ENCODE peak calls at places on chromosomes 13 and 19, in six cellular contexts. F is IMR-90, N is heart left ventricle, U is testis, Z is uterus, B is A549. J is an unnamed sample.

GRCh38 chr13:36282818-36283432 is 14.7 kb downstream of the CCDC169 start:
- DNase-seq in F (peak; percentile 57), N (no peak), U (no peak), Z (no peak), B (peak; percentile 3), J (no peak)

GRCh38 chr19:32650671-32651070 is 24.3 kb downstream of the ANKRD27 start:
- DNase-seq in F (no peak), N (no peak), U (no peak), Z (no peak), B (no peak), J (no peak)

GRCh38 chr13:45086484-45086883 is 33.8 kb upstream of the GTF2F2 start:
- DNase-seq in F (peak; percentile 55), N (no peak), U (no peak), Z (no peak), B (no peak), J (no peak)

GRCh38 chr19:45402469-45403070 is 2.3 kb downstream of the PPP1R13L start:
- DNase-seq in F (no peak), N (peak; percentile 55), U (no peak), Z (no peak), B (peak; percentile 96), J (no peak)

GRCh38 chr19:44587863-44588752 is 25.3 kb upstream of the IGSF23 start:
- DNase-seq in F (peak; percentile 96), N (no peak), U (no peak), Z (no peak), B (peak; percentile 85), J (peak; percentile 37)

GRCh38 chr19:50870417-50871089 is 2.7 kb upstream of the KLK2 start:
- DNase-seq in F (peak; percentile 3), N (no peak), U (peak; percentile 86), Z (no peak), B (peak; percentile 65), J (no peak)

GRCh38 chr13:51557423-51557822 is 26.8 kb upstream of the WDFY2 start:
- DNase-seq in F (no peak), N (no peak), U (no peak), Z (no peak), B (no peak), J (no peak)

GRCh38 chr13:35787937-35788336 is 311.4 kb upstream of the MAB21L1 start:
- DNase-seq in F (no peak), N (no peak), U (no peak), Z (no peak), B (no peak), J (no peak)

GRCh38 chr19:34732548-34733255 is 1.3 kb upstream of the ZNF181 start:
- DNase-seq in F (no peak), N (no peak), U (no peak), Z (peak; percentile 28), B (no peak), J (no peak)

GRCh38 chr13:53004605-53005004 is 24.0 kb upstream of the OLFM4 start:
- DNase-seq in F (no peak), N (no peak), U (no peak), Z (no peak), B (no peak), J (no peak)

GRCh38 chr19:43820098-43820860 is 6.8 kb upstream of the ZNF283 start:
- DNase-seq in F (peak; percentile 42), N (peak; percentile 45), U (peak; percentile 74), Z (peak; percentile 20), B (peak; percentile 35), J (no peak)

GRCh38 chr13:65026505-65026904 is 2203.6 kb downstream of the PCDH9 start:
- DNase-seq in F (no peak), N (no peak), U (no peak), Z (no peak), B (no peak), J (no peak)

GRCh38 chr13:45615501-45616101 is at the start of gene ERICH6B:
- DNase-seq in F (peak; percentile 7), N (no peak), U (peak; percentile 91), Z (no peak), B (no peak), J (no peak)

GRCh38 chr19:48630289-48631036 is 6.7 kb downstream of the DBP start:
- DNase-seq in F (no peak), N (peak; percentile 85), U (peak; percentile 92), Z (peak; percentile 74), B (no peak), J (no peak)

GRCh38 chr13:102597029-102598015 is 536 bp downstream of the TPP2 start:
- DNase-seq in F (peak; percentile 52), N (no peak), U (peak; percentile 32), Z (peak; percentile 23), B (no peak), J (peak; percentile 18)

GRCh38 chr19:27972291-27973040 is 1240.5 kb downstream of the UQCRFS1 start:
- DNase-seq in F (no peak), N (no peak), U (no peak), Z (no peak), B (no peak), J (peak; percentile 23)

GRCh38 chr13:111389621-111390521 is 69.4 kb downstream of the TEX29 start:
- DNase-seq in F (no peak), N (peak; percentile 8), U (no peak), Z (no peak), B (no peak), J (no peak)

GRCh38 chr19:11373166-11373884 is 1.1 kb upstream of the SWSAP1 start:
- DNase-seq in F (no peak), N (no peak), U (peak; percentile 76), Z (no peak), B (no peak), J (no peak)

GRCh38 chr13:83340170-83340569 is 542.1 kb downstream of the SLITRK1 start:
- DNase-seq in F (no peak), N (no peak), U (no peak), Z (no peak), B (no peak), J (no peak)

GRCh38 chr13:102978168-102978567 is 88.0 kb downstream of the SLC10A2 start:
- DNase-seq in F (no peak), N (no peak), U (no peak), Z (no peak), B (no peak), J (no peak)

GRCh38 chr19:17248011-17248776 is 2.5 kb upstream of the NR2F6 start:
- DNase-seq in F (no peak), N (no peak), U (no peak), Z (no peak), B (no peak), J (no peak)

GRCh38 chr19:19050731-19051130 is 13.1 kb upstream of the SLC25A42 start:
- DNase-seq in F (no peak), N (no peak), U (no peak), Z (no peak), B (no peak), J (no peak)

DNA sequence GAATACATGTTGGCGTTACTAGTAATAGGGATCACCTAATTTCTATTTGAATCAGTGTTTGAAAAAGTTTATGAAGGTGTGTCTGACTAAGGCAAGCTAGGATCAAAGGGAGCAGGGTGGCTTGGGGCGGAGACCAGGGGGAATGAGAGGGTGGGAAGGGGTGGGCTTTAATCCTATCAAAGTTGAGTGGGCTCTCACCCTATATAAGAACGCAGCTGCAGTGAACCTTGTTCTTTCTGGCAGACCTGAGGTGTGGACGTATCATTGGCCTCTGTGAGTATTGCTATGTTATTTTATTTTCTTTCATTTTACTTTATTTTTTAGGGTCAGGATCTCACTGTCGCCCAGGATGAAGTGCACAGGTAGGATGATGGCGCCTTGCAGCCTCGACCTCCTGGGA is 37.4 kb downstream of the NLRP12 start:
- DNase-seq in F (no peak), N (no peak), U (no peak), Z (no peak), B (no peak), J (no peak)
- TF ChIP-seq POLR2A in F (no peak), N (no peak), U (no peak), Z (no peak), B (no peak), J (no peak)

DNA sequence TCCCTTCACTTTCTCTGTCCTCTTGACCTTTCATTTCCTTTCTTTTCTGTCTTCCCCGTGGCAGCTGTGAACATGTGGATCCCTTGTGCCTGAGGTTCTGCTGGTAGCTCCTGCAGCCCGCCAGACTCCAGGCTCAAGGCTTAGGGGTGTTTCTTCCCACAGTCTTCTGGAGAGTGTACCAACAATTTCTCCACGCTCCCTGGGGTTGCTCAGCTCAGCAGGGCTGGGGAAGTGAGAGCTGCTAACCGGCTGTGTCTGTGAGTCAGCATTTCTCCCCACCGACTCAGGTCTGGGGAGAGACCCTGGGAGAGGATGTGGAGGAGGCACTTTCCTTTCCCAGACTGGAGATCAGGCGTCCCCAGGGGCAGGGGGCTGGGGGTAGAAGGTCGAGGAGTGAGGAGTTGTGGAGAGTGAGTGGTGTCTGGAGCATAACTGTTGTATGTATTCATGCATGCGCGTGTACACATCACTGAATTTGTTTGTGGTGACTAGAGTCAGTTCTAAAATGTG is 193.6 kb downstream of the KCNRG start:
- DNase-seq in F (peak; percentile 76), N (peak; percentile 54), U (peak; percentile 36), Z (no peak), B (peak; percentile 37), J (peak; percentile 14)
- TF ChIP-seq POLR2A in F (no peak), N (no peak), U (no peak), Z (no peak), B (no peak), J (no peak)

DNA sequence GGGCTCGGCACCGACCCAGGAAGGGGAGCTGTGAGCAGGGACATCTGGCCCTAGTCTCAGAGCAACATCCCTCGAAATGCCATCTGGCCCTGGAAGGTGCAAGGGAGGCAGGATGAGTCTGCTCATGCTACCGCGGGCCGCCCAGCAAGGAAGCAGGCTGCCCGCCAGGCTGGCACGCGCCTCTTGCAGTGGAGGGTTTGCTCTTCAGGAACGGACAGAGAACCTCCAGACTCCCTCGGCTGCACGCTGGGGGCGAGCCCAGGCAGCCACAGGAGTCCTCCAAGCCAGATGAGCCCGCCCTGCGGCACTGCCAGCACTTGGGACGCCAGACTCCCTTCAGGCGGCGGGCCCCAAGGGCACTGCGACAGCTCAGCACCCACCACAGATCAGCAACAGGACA is 10.1 kb upstream of the ATP8B3 start:
- DNase-seq in F (no peak), N (no peak), U (peak; percentile 56), Z (no peak), B (no peak), J (no peak)
- TF ChIP-seq POLR2A in F (no peak), N (no peak), U (no peak), Z (no peak), B (no peak), J (no peak)

DNA sequence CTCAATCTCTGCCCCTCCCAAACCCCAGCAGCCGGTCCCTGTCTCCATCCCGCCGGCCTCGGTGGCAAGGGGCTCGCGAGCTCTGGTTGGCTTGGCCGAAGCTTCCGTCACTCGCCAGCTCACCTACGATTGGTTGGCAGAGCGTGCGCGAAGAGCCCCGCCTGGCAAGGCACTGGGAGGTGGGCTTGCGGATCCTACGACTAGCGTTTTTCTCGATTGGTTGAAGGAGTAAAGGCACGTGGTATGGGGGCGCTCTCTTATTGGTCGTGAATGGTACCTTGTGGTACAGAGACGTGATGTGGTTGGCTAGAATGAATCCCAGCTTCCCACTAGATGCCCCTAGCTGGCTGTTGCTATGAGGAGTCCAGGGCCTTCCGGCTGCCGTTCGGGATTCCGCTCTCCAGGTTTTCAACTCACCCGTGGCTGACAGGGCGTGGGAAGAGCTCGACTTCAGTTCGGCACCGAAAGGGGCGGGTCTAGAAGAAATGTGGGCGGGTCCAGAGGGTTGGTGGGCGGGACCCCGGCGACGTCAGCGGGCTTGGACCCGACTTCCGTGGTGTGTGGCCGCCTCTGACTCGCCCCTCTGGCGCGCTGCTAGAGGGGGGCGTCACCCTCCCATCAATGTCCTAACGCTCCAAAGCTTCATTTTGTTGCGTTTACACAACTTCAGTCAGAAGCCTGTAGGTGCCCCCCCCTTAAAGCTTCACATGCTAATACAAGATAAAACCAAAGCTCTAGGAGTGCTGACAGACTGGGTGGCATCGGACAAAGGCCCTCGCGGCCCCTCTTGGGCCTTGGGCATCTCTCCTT is 847 bp upstream of the RAP2A start:
- DNase-seq in F (peak; percentile 100), N (peak; percentile 99), U (peak; percentile 99), Z (peak; percentile 99), B (peak; percentile 76), J (peak; percentile 80)
- TF ChIP-seq POLR2A in F (no peak), N (peak; percentile 30), U (peak; percentile 47), Z (peak; percentile 49), B (peak; percentile 17), J (peak; percentile 30)

GRCh38 chr13:92433386-92433785 is 793.2 kb upstream of the GPC6 start:
- DNase-seq in F (no peak), N (no peak), U (no peak), Z (no peak), B (no peak), J (no peak)
- TF ChIP-seq POLR2A in F (no peak), N (no peak), U (no peak), Z (no peak), B (no peak), J (no peak)